ENCODE peak calls at places on chromosomes 11 and 22, in five cellular contexts. X is heart right ventricle, D is pancreas, Y is RWPE1, A is tibial artery. J is an unnamed sample.

GRCh38 chr11:72850832-72851231 is 36.6 kb downstream of the ATG16L2 start:
- DNase-seq in X (no peak), D (no peak), Y (no peak), A (no peak), J (no peak)

GRCh38 chr11:9446230-9446629 is 14.6 kb upstream of the ZNF143 start:
- DNase-seq in X (no peak), D (no peak), Y (no peak), A (no peak), J (no peak)

GRCh38 chr11:2701898-2702434 is 2.2 kb upstream of the KCNQ1OT1 start:
- DNase-seq in X (no peak), D (no peak), Y (no peak), A (no peak), J (no peak)

GRCh38 chr22:50473855-50474671 is 772 bp downstream of the SBF1 start:
- DNase-seq in X (no peak), D (no peak), Y (no peak), A (no peak), J (no peak)

GRCh38 chr11:15910761-15911160 is 445.6 kb downstream of the SOX6 start:
- DNase-seq in X (no peak), D (no peak), Y (no peak), A (no peak), J (no peak)

GRCh38 chr22:23306926-23307325 is 126.6 kb downstream of the BCR start:
- DNase-seq in X (no peak), D (peak; percentile 7), Y (no peak), A (no peak), J (no peak)

GRCh38 chr11:130425156-130425555 is 3.3 kb downstream of the ADAMTS8 start:
- DNase-seq in X (no peak), D (no peak), Y (no peak), A (no peak), J (no peak)

GRCh38 chr11:2268911-2269600 is 1.3 kb downstream of the ASCL2 start:
- DNase-seq in X (peak; percentile 17), D (no peak), Y (peak; percentile 73), A (peak; percentile 47), J (no peak)

GRCh38 chr22:47289316-47289985 is 527.0 kb downstream of the TBC1D22A start:
- DNase-seq in X (no peak), D (no peak), Y (no peak), A (no peak), J (no peak)

GRCh38 chr22:17230239-17230638 is 11.0 kb upstream of the ADA2 start:
- DNase-seq in X (no peak), D (no peak), Y (no peak), A (no peak), J (no peak)

GRCh38 chr11:130806746-130807145 is 109.5 kb downstream of the SNX19 start:
- DNase-seq in X (no peak), D (no peak), Y (no peak), A (no peak), J (no peak)

GRCh38 chr22:44023404-44024287 is 456 bp upstream of the PARVB start:
- DNase-seq in X (no peak), D (peak; percentile 42), Y (no peak), A (no peak), J (peak; percentile 13)

GRCh38 chr11:131889146-131889577 is 518.7 kb downstream of the NTM start:
- DNase-seq in X (no peak), D (no peak), Y (no peak), A (no peak), J (no peak)

GRCh38 chr22:44638966-44639739 is 62.9 kb upstream of the PRR5 start:
- DNase-seq in X (no peak), D (no peak), Y (no peak), A (peak; percentile 45), J (no peak)

GRCh38 chr11:118885831-118886571 is 2.3 kb downstream of the CXCR5 start:
- DNase-seq in X (no peak), D (no peak), Y (no peak), A (no peak), J (no peak)

GRCh38 chr11:62266558-62266957 is 3.4 kb upstream of the SCGB2A2 start:
- DNase-seq in X (no peak), D (no peak), Y (peak; percentile 44), A (no peak), J (no peak)

GRCh38 chr22:28034760-28035401 is 115.8 kb upstream of the PITPNB start:
- DNase-seq in X (peak; percentile 92), D (peak; percentile 39), Y (no peak), A (peak; percentile 85), J (no peak)

GRCh38 chr22:29609139-29609538 is 5.7 kb downstream of the NF2 start:
- DNase-seq in X (no peak), D (no peak), Y (no peak), A (no peak), J (no peak)

GRCh38 chr22:25702046-25702445 is 39.9 kb upstream of the MYO18B start:
- DNase-seq in X (no peak), D (no peak), Y (peak; percentile 10), A (no peak), J (no peak)

GRCh38 chr11:73493838-73494598 is 103.9 kb downstream of the FAM168A start:
- DNase-seq in X (no peak), D (no peak), Y (peak; percentile 49), A (no peak), J (peak; percentile 8)

GRCh38 chr22:32788884-32789624 is 12.5 kb upstream of the TIMP3 start:
- DNase-seq in X (no peak), D (no peak), Y (no peak), A (no peak), J (no peak)

GRCh38 chr11:2904153-2905052 is 18.8 kb upstream of the CDKN1C start:
- DNase-seq in X (no peak), D (no peak), Y (no peak), A (no peak), J (no peak)

GRCh38 chr11:100757636-100758035 is 70.5 kb downstream of the ARHGAP42 start:
- DNase-seq in X (no peak), D (no peak), Y (no peak), A (no peak), J (no peak)

DNA sequence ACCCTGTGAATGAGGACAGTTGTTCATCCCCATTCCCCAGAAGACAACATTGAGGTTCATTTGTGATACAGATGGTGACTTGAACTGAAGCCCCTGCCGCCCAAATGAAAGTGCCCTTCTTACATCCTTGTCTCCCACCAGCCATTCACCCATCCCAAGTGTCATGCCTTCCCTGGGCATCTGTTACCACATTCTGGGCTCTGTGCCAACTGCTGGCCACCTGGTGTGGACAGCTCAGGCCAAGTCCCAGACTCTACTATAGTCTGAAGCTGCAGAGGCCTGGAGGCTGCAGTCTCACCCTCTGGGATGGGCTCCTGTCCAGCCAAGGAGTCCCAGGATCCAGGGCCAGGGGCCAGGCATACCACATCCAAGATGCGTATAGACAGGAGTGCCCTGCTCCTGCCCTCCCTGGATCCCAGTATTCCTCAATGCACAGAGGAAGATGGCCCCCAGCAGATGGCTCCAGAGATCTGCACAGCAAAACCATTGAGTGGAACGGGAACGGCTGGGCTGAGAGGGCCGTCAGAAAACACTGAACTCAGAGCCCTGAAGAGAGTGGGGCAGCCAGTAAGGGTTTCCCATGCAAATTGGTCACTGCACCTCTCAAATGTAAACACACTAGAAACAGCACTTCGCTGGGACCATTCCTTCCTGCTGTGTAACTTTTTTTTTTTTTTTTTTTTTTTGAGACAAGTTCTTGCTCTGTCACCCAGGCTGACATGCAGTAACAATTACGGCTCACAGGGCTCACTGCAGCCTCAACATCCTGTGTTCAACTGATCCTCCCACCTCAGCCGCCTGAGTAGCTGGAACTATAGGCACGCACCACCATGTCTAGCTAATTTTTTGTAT is 22.8 kb downstream of the ARRB1 start:
- DNase-seq in X (peak; percentile 79), D (peak; percentile 73), Y (peak; percentile 65), A (peak; percentile 82), J (peak; percentile 79)
- H3K27ac ChIP-seq in X (peak overlapping the region; percentile 66), D (peak overlapping the region; percentile 26), Y (no peak overlapping the region), A (no peak overlapping the region), J (peak overlapping the region; percentile 85)

DNA sequence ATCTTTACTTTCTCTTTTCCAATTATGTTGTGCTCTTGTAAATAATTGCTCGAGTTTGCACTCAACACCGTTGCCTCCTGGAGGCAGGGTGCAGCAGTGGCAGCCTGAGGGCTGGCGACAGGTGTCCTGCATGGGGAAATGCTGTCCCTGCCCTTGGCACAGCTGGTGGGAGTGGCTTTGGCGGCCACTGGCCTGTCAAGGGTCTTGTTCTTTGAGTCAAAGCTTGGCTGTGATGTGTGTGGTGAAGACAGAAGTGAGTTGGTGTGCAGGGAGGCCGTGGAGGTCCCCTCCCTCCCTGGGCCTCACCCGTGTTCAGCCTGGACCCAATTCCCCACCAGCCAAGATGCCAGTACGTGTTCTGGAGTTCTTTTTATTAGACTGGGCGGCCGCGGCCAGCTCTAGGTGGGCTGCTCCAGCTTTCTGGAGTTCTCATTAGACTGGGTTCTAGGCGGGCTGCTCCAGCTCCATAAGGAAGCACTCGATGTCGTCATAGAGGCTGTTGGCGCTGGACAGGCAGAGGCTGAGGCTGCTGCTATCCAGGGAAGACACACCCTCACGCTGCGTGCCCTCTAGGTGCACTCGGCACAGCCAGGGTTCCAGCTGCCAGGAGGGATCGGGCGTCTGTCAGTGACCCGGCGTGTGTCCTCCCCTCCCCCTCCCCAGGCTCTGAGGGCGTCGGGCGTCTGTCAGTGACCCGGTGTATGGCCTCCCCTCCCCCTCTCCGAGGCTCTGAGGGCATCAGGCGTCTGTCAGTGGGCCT is 3.4 kb downstream of the IRF7 start:
- DNase-seq in X (no peak), D (peak; percentile 16), Y (no peak), A (no peak), J (no peak)
- H3K27ac ChIP-seq in X (peak overlapping the region; percentile 64), D (no peak overlapping the region), Y (peak overlapping the region; percentile 88), A (no peak overlapping the region), J (no peak overlapping the region)

DNA sequence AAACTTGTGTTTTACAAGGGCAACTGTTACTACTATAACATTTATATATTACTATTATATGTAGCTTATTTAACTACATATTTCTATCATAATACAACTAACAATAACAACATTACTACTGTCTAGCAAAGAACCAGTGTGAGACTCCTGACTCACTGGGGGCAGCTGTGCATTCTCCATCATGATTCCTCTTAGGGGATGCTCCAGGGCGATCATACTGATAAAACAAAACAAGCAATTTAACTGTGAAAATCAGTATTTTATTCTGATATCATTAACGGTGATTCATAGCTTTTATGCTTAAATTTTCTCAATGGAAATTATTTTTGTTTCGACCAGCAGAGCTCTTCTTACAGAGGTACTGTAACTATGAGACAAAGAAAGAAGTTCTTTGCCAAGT is 24.6 kb upstream of the FNBP4 start:
- DNase-seq in X (no peak), D (no peak), Y (no peak), A (no peak), J (no peak)
- H3K27ac ChIP-seq in X (peak overlapping the region; percentile 64), D (no peak overlapping the region), Y (no peak overlapping the region), A (no peak overlapping the region), J (no peak overlapping the region)

GRCh38 chr22:37503183-37503683 is 16.0 kb downstream of the CARD10 start:
- DNase-seq in X (no peak), D (no peak), Y (no peak), A (no peak), J (no peak)

GRCh38 chr22:37502342-37503182 is 16.4 kb upstream of the MFNG start:
- DNase-seq in X (no peak), D (peak; percentile 87), Y (no peak), A (no peak), J (no peak)

GRCh38 chr22:37504964-37505363 is 14.3 kb downstream of the CARD10 start:
- DNase-seq in X (no peak), D (no peak), Y (no peak), A (no peak), J (no peak)

GRCh38 chr22:37505565-37505964 is 13.7 kb downstream of the CARD10 start:
- DNase-seq in X (no peak), D (no peak), Y (no peak), A (no peak), J (no peak)

DNA sequence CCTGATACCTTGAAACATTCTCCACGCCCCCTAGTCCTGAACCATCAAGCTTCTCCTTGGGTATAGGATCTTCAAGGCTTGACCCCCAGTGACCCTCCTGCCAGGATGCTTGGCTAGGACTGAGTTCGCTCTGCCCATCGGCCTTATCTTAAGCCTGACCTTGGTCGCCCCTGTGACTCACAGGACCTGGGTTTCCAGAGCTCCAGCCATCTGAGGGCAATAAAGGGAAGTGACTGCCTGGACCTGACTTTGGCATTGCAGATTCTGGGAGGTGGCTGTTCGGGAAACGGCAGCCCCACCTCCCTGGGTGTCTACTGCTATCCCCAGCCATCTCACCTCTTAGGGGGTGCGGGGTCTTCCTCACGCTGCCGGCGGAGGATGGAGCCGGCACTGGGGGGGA is 15.4 kb downstream of the CARD10 start:
- DNase-seq in X (no peak), D (peak; percentile 75), Y (no peak), A (peak; percentile 37), J (no peak)
- H3K27ac ChIP-seq in X (peak overlapping the region; percentile 77), D (peak overlapping the region; percentile 95), Y (peak overlapping the region; percentile 96), A (no peak overlapping the region), J (no peak overlapping the region)